ENCODE peak calls at places on chromosomes 6 and 20, in seven cellular contexts. T, Y, U, E, X, F and P are unnamed samples.

GRCh38 chr6:134240664-134241431 is 77.1 kb downstream of the SGK1 start:
- DNase-seq in X (peak; percentile 82), U (no peak), E (peak; percentile 12), Y (peak; percentile 61), F (no peak), T (no peak), P (no peak)

GRCh38 chr6:106194949-106195919 is 109.1 kb downstream of the PRDM1 start:
- DNase-seq in F (no peak), T (no peak), U (no peak), Y (no peak), X (no peak), E (no peak), P (no peak)

GRCh38 chr6:35014341-35014740 is 125.3 kb downstream of the ANKS1A start:
- DNase-seq in U (no peak), X (no peak), E (no peak), T (no peak), Y (no peak), F (no peak), P (no peak)

GRCh38 chr20:62584671-62585512 is 57.4 kb upstream of the SLCO4A1 start:
- DNase-seq in E (no peak), Y (no peak), T (no peak), U (no peak), X (no peak), F (no peak), P (no peak)

GRCh38 chr20:44002861-44003260 is 88.2 kb downstream of the TOX2 start:
- DNase-seq in U (no peak), Y (no peak), E (no peak), T (no peak), F (no peak), X (no peak), P (no peak)

GRCh38 chr20:25669826-25670422 is 26.7 kb downstream of the ZNF337 start:
- DNase-seq in E (no peak), F (no peak), T (peak; percentile 30), U (no peak), X (no peak), Y (no peak), P (peak; percentile 15)

GRCh38 chr20:36439040-36439730 is 102.1 kb upstream of the MYL9 start:
- DNase-seq in U (peak; percentile 87), F (peak; percentile 82), X (peak; percentile 80), T (peak; percentile 86), Y (peak; percentile 58), E (peak; percentile 40), P (peak; percentile 87)

GRCh38 chr6:128491041-128491642 is 29.3 kb downstream of the PTPRK start:
- DNase-seq in Y (no peak), E (peak; percentile 66), F (no peak), T (no peak), U (no peak), X (no peak), P (no peak)

GRCh38 chr6:151679081-151679480 is 128.4 kb upstream of the ESR1 start:
- DNase-seq in Y (peak; percentile 38), X (no peak), U (no peak), T (no peak), F (no peak), E (no peak), P (no peak)

GRCh38 chr6:7624781-7625710 is 35.0 kb downstream of the SNRNP48 start:
- DNase-seq in X (no peak), Y (no peak), F (no peak), T (no peak), E (no peak), U (no peak), P (no peak)

GRCh38 chr6:89025633-89026032 is 54.9 kb upstream of the PNRC1 start:
- DNase-seq in X (no peak), U (no peak), E (no peak), Y (no peak), F (no peak), T (no peak), P (no peak)

GRCh38 chr20:22232473-22232872 is 351.9 kb downstream of the FOXA2 start:
- DNase-seq in F (no peak), T (no peak), X (no peak), U (no peak), E (no peak), Y (no peak), P (no peak)

GRCh38 chr6:90080876-90081464 is 186.7 kb downstream of the GJA10 start:
- DNase-seq in X (no peak), F (no peak), Y (no peak), U (no peak), T (no peak), E (no peak), P (no peak)

GRCh38 chr6:154864086-154864430 is 130.8 kb downstream of the SCAF8 start:
- DNase-seq in Y (no peak), T (no peak), U (no peak), E (peak; percentile 36), X (no peak), F (no peak), P (no peak)

GRCh38 chr6:125156496-125156895 is 2.9 kb downstream of the TPD52L1 start:
- DNase-seq in U (no peak), Y (no peak), F (no peak), T (no peak), E (no peak), X (no peak), P (no peak)

GRCh38 chr6:125151715-125152114 is 1.9 kb upstream of the TPD52L1 start:
- DNase-seq in F (no peak), U (no peak), Y (no peak), X (no peak), T (no peak), E (no peak), P (no peak)

GRCh38 chr6:125155344-125155743 is 1.8 kb downstream of the TPD52L1 start:
- DNase-seq in U (no peak), T (no peak), E (peak; percentile 7), F (no peak), Y (no peak), X (no peak), P (no peak)

GRCh38 chr6:125153541-125154183 is at the start of gene TPD52L1:
- DNase-seq in U (peak; percentile 83), Y (peak; percentile 81), E (peak; percentile 85), X (peak; percentile 91), F (peak; percentile 79), T (peak; percentile 75), P (peak; percentile 82)

GRCh38 chr6:125154184-125155135 is 887 bp downstream of the TPD52L1 start:
- DNase-seq in E (peak; percentile 66), F (peak; percentile 11), X (peak; percentile 78), U (peak; percentile 53), Y (no peak), T (peak; percentile 23), P (peak; percentile 55)
- TF ChIP-seq CTCF in E (peak; percentile 15), F (peak; percentile 34), X (peak; percentile 33), U (peak; percentile 45), Y (peak; percentile 19), T (peak; percentile 47), P (peak; percentile 56)

DNA sequence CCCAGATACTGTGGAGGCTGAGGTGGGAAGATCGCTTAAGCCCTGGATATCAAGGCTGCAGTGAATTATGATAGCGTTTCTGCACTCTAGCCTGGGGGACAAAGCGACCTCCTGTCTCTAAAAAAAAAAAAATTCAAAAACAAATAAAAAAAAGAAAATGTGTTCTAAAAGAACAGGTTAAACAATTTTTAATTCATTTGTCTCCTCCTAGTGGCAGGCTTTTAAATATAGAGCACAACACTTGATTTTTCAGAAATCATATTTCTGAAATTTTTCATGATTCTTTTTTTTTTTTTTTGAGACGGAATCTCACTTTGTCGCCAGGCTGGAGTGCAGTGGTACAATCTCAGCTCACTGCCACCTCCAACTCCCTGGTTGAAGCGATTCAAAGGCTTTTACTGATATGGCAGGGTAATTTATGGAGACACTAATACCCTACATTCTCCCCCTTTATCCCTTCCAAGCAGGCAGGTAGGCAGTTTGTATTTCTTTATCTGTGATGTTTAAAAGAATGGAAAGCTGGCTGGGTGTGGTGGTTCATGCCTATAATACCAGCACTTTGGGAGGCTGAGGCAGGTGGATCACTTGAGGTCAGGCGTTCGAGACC is 8.7 kb upstream of the GTF3C6 start:
- DNase-seq in F (no peak), E (no peak), T (peak; percentile 29), U (no peak), Y (no peak), X (no peak), P (no peak)
- TF ChIP-seq CTCF in F (peak; percentile 38), E (peak; percentile 23), T (peak; percentile 75), U (peak; percentile 26), Y (peak; percentile 62), X (peak; percentile 64), P (peak; percentile 56)

GRCh38 chr6:33622456-33623431 is 1.6 kb downstream of the ITPR3 start:
- DNase-seq in Y (no peak), E (no peak), U (no peak), T (no peak), X (peak; percentile 82), F (no peak), P (no peak)

GRCh38 chr6:33621396-33622388 is 570 bp downstream of the ITPR3 start:
- DNase-seq in Y (peak; percentile 58), T (no peak), F (no peak), E (peak; percentile 47), U (peak; percentile 42), X (peak; percentile 88), P (no peak)

GRCh38 chr6:33620158-33620583 is 951 bp upstream of the ITPR3 start:
- DNase-seq in F (no peak), X (peak; percentile 86), U (peak; percentile 42), T (peak; percentile 65), E (peak; percentile 49), Y (no peak), P (peak; percentile 37)

GRCh38 chr6:33619166-33619565 is 2.0 kb upstream of the ITPR3 start:
- DNase-seq in X (no peak), E (no peak), Y (no peak), U (no peak), F (no peak), T (no peak), P (no peak)

DNA sequence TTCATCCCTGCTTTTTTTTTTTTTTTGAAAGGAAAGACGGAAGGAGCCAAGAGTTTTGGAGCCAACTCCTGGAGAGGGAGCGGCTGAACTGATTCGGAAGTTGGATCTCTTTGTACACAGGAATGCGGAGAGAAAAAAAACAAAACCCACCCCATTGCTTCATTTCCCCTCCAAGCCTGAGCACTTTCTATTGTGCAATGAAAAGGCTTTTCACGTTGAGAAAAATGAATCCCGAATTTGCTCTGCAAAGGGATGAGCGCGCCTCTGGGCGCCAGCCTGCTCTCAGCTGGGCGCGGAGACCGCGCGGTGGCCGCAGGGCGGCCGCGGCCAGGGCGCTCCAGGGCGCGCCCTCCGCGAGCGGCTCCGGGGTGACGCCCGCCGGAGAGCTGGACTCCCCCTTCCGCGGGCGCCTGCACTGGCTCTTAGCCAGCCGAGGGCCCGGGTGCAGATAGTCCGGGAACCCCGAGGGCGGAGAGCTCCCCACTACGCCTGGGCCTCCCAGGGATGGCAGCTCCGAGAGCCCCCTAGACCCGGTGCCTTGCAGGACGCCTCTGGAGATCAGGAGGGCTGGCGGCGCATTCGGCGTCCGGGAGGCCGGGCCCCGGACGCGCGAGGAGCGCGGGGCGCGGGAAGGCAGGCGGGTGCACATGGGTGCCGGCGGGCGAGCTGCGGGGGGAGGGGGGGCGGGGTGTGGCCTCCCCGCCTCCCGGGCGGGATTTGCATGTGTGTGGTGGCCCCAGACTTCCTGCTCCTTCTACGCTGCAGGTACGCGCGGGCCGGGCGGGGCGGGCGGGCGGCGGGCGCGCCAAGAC is at the start of gene ITPR3:
- DNase-seq in E (peak; percentile 69), X (peak; percentile 87), U (peak; percentile 49), Y (peak; percentile 46), F (no peak), T (peak; percentile 86), P (peak; percentile 36)
- TF ChIP-seq CTCF in E (no peak), X (no peak), U (no peak), Y (no peak), F (no peak), T (peak; percentile 5), P (no peak)

DNA sequence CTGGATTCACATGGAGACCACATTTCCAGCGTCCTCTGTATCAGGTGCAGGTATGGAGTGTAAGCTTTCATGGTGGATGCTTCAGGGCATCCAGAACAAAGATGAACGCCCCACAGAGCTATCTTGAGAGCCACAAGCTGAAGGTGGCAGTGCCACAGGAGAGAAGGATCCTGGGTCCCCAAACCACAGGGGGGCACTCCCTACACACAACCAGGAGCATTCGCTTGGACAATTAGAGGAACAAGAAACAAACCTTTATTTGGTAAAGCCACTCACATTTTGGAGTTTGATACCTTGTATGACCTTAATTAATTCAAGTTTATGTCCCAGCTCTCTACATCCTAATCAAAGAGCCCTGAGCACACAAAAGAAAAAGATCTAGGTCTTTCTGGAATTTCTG is 406.3 kb downstream of the PREX1 start:
- DNase-seq in Y (no peak), T (no peak), E (no peak), F (no peak), X (no peak), U (no peak), P (no peak)
- TF ChIP-seq CTCF in Y (no peak), T (no peak), E (no peak), F (peak; percentile 53), X (no peak), U (no peak), P (no peak)